ENCODE peak calls at places on chromosomes 1 and 21, in eight cellular contexts. M is effector memory CD4-positive, alpha-beta T cell; U is tibial artery; Y is transverse colon; V is mesendoderm; L is ovary; P is lower lobe of right lung; H is sigmoid colon. O is an unnamed sample.

GRCh38 chr21:16211339-16212303 is 481.8 kb downstream of the USP25 start:
- DNase-seq in M (no peak), U (no peak), V (no peak), L (no peak), H (no peak), P (no peak), Y (no peak), O (no peak)

GRCh38 chr1:184562801-184563200 is 176.0 kb downstream of the C1orf21 start:
- DNase-seq in H (no peak), P (no peak), Y (no peak), M (no peak), U (no peak), V (no peak), L (no peak), O (no peak)

GRCh38 chr1:223731076-223731770 is 18.9 kb downstream of the CAPN2 start:
- DNase-seq in V (no peak), M (no peak), H (peak; percentile 84), Y (peak; percentile 46), L (peak; percentile 75), P (peak; percentile 84), U (peak; percentile 81), O (no peak)

GRCh38 chr1:19067912-19068638 is 111.6 kb upstream of the IFFO2 start:
- DNase-seq in Y (no peak), L (no peak), P (no peak), H (no peak), M (no peak), V (no peak), U (no peak), O (no peak)

GRCh38 chr21:15000076-15000475 is 64.7 kb downstream of the NRIP1 start:
- DNase-seq in L (no peak), U (no peak), V (no peak), Y (no peak), M (no peak), P (no peak), H (no peak), O (no peak)

GRCh38 chr1:230308039-230308438 is 118.1 kb downstream of the PGBD5 start:
- DNase-seq in L (peak; percentile 89), U (peak; percentile 35), M (no peak), Y (peak; percentile 90), H (peak; percentile 85), V (no peak), P (peak; percentile 74), O (no peak)

GRCh38 chr1:184838374-184838995 is 83.8 kb upstream of the EDEM3 start:
- DNase-seq in M (no peak), V (no peak), P (no peak), U (peak; percentile 84), Y (peak; percentile 29), H (peak; percentile 93), L (no peak), O (no peak)

GRCh38 chr1:180353930-180354329 is 123.9 kb downstream of the LHX4 start:
- DNase-seq in H (no peak), U (no peak), M (no peak), L (no peak), P (no peak), Y (no peak), V (peak; percentile 90), O (no peak)

GRCh38 chr1:209850342-209850979 is 22.7 kb downstream of the UTP25 start:
- DNase-seq in Y (peak; percentile 13), H (no peak), V (peak; percentile 64), M (no peak), U (no peak), L (no peak), P (no peak), O (no peak)

GRCh38 chr1:48194801-48195200 is 27.7 kb upstream of the SLC5A9 start:
- DNase-seq in U (no peak), Y (no peak), H (no peak), P (no peak), L (no peak), V (no peak), M (no peak), O (no peak)

GRCh38 chr1:93619507-93620168 is 62.0 kb downstream of the BCAR3 start:
- DNase-seq in Y (no peak), L (no peak), P (no peak), U (no peak), V (no peak), H (no peak), M (no peak), O (no peak)

GRCh38 chr1:21259316-21260076 is 30.8 kb downstream of the ECE1 start:
- DNase-seq in U (no peak), P (no peak), M (no peak), L (no peak), Y (no peak), H (no peak), V (no peak), O (no peak)

GRCh38 chr1:21258331-21259134 is 31.7 kb downstream of the ECE1 start:
- DNase-seq in M (no peak), Y (no peak), V (no peak), L (no peak), U (no peak), P (no peak), H (no peak), O (no peak)

GRCh38 chr1:21255943-21256320 is 34.3 kb downstream of the ECE1 start:
- DNase-seq in U (no peak), H (no peak), P (no peak), M (no peak), Y (no peak), L (no peak), V (no peak), O (no peak)

GRCh38 chr1:21256776-21257175 is 33.5 kb downstream of the ECE1 start:
- DNase-seq in P (no peak), M (no peak), H (no peak), V (no peak), L (no peak), Y (no peak), U (no peak), O (no peak)

DNA sequence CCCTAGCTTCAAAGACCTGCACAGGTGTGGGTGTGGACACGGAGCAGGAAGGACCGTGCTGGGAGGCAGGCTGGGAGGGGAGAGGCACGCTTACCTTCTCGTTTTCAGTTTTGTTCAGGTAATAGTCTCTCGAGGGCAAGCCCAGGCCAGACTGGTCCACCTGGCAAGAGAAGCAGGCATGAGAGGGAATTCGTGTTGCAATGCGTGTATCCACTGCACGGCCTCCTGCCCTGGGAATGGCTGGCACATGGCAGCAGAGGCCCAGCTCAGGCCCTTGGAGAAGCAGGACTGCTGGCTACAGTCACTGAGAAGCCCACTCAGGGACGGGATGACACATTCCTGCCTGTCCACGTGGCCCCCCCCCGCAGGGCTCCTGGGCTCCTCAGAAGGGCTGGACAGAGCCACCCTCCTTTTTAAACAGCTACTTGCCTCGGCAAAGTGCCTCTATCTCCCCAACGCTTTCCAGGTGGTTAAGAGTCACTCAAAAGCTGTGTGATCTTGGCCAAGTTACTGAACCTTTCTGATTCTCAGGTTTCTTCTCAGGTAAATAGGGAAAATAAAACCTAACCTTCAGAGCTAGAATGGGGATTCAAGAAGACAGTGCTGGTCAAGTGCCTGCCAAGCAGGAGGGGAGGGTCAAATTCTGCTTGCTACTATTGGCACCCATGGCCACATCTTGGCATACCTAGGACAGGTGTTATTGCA is 32.7 kb downstream of the ECE1 start:
- DNase-seq in L (no peak), P (no peak), U (no peak), Y (no peak), V (no peak), H (no peak), M (no peak), O (no peak)
- H3K36me3 ChIP-seq in L (no peaks in the 10 kb centered on the region), P (peaks cover 65% of the 10 kb centered on the region), U (peaks cover 62% of the 10 kb centered on the region), Y (no peaks in the 10 kb centered on the region), V (peaks cover 2% of the 10 kb centered on the region), H (peaks cover 14% of the 10 kb centered on the region), M (peaks cover 62% of the 10 kb centered on the region), O (peaks cover 77% of the 10 kb centered on the region)

DNA sequence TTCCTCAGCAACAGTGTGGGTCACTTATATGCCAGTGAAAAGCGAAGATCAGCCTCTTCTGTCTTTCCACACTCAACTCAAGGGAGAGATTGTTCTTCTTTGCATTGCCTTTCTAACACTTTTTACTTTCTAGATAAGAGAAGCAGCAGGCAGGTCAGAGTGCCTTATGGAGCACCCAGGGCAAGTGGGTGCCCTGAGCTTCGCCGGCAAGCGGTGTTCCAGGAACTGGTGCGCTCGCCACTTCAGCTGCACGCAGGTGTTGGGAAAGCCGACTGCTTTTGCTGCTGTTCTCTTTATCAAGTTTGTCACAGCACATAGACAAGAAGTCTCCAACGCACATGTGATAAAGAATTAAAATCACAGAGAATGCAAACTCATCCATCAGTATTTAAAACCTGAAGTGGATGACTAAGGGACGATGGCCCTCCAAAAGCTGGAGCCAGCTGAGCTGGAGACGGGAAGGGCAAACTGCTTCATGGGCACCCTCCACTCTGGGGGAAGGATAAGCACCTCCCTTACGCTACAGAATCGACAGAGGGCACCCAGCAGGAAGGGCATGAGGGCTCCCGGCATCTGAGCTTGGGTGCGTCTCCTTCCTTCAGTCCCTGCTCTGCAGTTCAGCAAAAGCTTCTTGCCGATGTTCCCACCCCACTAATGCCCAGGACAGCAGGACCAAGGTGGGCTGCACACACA is 20.7 kb downstream of the UBE2G2 start:
- DNase-seq in U (no peak), Y (no peak), V (no peak), H (no peak), M (no peak), L (no peak), P (no peak), O (no peak)
- H3K36me3 ChIP-seq in U (peaks cover 20% of the 10 kb centered on the region), Y (no peaks in the 10 kb centered on the region), V (peaks cover 2% of the 10 kb centered on the region), H (no peaks in the 10 kb centered on the region), M (peaks cover 35% of the 10 kb centered on the region), L (no peaks in the 10 kb centered on the region), P (peaks cover 47% of the 10 kb centered on the region), O (peaks cover 49% of the 10 kb centered on the region)

DNA sequence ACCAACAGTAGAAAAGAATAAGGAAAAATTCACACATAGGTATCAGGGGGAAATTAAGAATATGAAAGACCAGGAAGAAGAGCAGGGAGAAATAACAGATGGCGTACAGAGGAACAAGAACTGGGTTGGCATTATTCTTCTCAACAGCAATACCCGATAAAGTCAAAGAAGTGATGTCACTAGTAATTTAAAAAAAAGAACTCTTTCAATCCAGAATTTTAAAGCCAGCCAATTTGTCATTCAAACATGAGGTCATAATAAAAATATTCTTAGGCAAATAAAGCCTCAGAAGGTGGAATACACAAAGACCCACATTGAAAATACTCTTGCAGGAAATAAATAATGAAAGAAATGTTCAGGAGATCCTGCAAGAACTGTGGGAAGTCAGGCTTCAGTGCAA is 8.8 kb downstream of the NCMAP start:
- DNase-seq in H (no peak), P (no peak), L (no peak), Y (no peak), V (no peak), M (no peak), U (no peak), O (no peak)
- H3K36me3 ChIP-seq in H (no peaks in the 10 kb centered on the region), P (no peaks in the 10 kb centered on the region), L (no peaks in the 10 kb centered on the region), Y (no peaks in the 10 kb centered on the region), V (no peaks in the 10 kb centered on the region), M (no peaks in the 10 kb centered on the region), U (no peaks in the 10 kb centered on the region), O (no peaks in the 10 kb centered on the region)

DNA sequence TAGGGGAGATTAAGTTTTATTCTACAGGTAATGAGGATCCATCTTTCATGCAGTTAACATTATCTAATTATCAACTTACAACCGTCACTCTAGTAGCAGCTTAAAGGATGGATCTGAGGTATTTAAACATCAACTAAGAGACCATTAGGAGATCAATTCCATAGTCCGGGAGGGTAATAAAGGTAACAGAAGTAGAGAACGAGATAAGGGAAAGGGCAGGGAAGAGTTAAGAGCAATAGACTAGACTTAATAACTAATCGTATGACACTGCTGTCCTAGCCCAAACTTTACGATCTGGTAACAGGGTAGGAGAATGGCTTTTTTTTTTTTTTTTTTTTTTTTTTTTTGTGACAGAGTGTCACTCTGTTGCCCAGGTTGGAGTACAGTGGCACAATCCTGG is 19.5 kb upstream of the CCDC17 start:
- DNase-seq in Y (no peak), U (no peak), M (no peak), P (no peak), V (no peak), H (no peak), L (no peak), O (no peak)
- H3K36me3 ChIP-seq in Y (no peaks in the 10 kb centered on the region), U (peaks cover 53% of the 10 kb centered on the region), M (peaks cover 70% of the 10 kb centered on the region), P (peaks cover 68% of the 10 kb centered on the region), V (peaks cover 3% of the 10 kb centered on the region), H (peaks cover 15% of the 10 kb centered on the region), L (no peaks in the 10 kb centered on the region), O (peaks cover 32% of the 10 kb centered on the region)